ENCODE peak calls at places on chromosomes 12 and 14, in four cellular contexts. K is HCT116, Q is SK-N-SH, H is PC-9. U is an unnamed sample.

GRCh38 chr12:47193066-47193465 is 113.3 kb upstream of the AMIGO2 start:
- DNase-seq in H (no peak), K (no peak), Q (no peak), U (no peak)

GRCh38 chr12:123845881-123846280 is 83.8 kb downstream of the DNAH10 start:
- DNase-seq in H (no peak), Q (no peak), K (no peak), U (no peak)

GRCh38 chr14:77882098-77882497 is 82.2 kb downstream of the ADCK1 start:
- DNase-seq in K (no peak), H (no peak), Q (peak), U (peak)

GRCh38 chr12:100445081-100445481 is 28.6 kb upstream of the NR1H4 start:
- DNase-seq in H (no peak), Q (no peak), K (no peak), U (peak)

GRCh38 chr12:44372259-44372658 is 503.9 kb downstream of the NELL2 start:
- DNase-seq in Q (peak), H (peak), K (no peak), U (no peak)

GRCh38 chr14:38238332-38238731 is 17.6 kb downstream of the CLEC14A start:
- DNase-seq in Q (no peak), K (no peak), H (no peak), U (no peak)

GRCh38 chr12:45216297-45216982 is 545 bp downstream of the ANO6 start:
- DNase-seq in K (no peak), Q (peak), H (peak), U (peak)

GRCh38 chr14:30223385-30223785 is 295.7 kb upstream of the PRKD1 start:
- DNase-seq in H (peak), Q (no peak), K (peak), U (peak)

GRCh38 chr12:90366286-90366685 is 588.7 kb downstream of the CCER1 start:
- DNase-seq in Q (no peak), K (no peak), H (no peak), U (peak)

GRCh38 chr12:101653503-101653902 is 43.9 kb upstream of the CHPT1 start:
- DNase-seq in Q (no peak), K (no peak), H (no peak), U (no peak)

GRCh38 chr14:42523656-42524055 is 917.0 kb downstream of the LRFN5 start:
- DNase-seq in K (no peak), Q (no peak), H (no peak), U (no peak)

GRCh38 chr14:78202976-78203375 is 32.8 kb downstream of the NRXN3 start:
- DNase-seq in Q (peak), H (no peak), K (no peak), U (no peak)

GRCh38 chr12:115354476-115354890 is 670.5 kb upstream of the TBX3 start:
- DNase-seq in H (no peak), Q (no peak), K (no peak), U (no peak)

GRCh38 chr12:42608196-42608825 is 18.8 kb upstream of the PRICKLE1 start:
- DNase-seq in K (no peak), H (no peak), Q (no peak), U (no peak)

GRCh38 chr14:20455355-20456300 is 602 bp downstream of the APEX1 start:
- DNase-seq in K (no peak), H (peak), Q (peak), U (peak)

GRCh38 chr12:118164798-118165486 is 29.0 kb downstream of the PEBP1 start:
- DNase-seq in Q (peak), H (no peak), K (peak), U (peak)

GRCh38 chr12:44827832-44828438 is 48.2 kb downstream of the NELL2 start:
- DNase-seq in Q (no peak), K (no peak), H (no peak), U (no peak)

GRCh38 chr14:89681086-89682018 is 264.3 kb upstream of the FOXN3 start:
- DNase-seq in Q (no peak), K (no peak), H (no peak), U (no peak)

GRCh38 chr12:50105913-50106450 is 2.2 kb downstream of the GPD1 start:
- DNase-seq in H (no peak), K (no peak), Q (no peak), U (no peak)

GRCh38 chr12:95337176-95337575 is 119.6 kb downstream of the VEZT start:
- DNase-seq in K (no peak), Q (no peak), H (no peak), U (no peak)

GRCh38 chr12:26277511-26278246 is 82.3 kb downstream of the SSPN start:
- DNase-seq in K (no peak), Q (no peak), H (no peak), U (no peak)
- H3K4me2 ChIP-seq in K (no peak), Q (no peak), H (no peak), U (no peak)

DNA sequence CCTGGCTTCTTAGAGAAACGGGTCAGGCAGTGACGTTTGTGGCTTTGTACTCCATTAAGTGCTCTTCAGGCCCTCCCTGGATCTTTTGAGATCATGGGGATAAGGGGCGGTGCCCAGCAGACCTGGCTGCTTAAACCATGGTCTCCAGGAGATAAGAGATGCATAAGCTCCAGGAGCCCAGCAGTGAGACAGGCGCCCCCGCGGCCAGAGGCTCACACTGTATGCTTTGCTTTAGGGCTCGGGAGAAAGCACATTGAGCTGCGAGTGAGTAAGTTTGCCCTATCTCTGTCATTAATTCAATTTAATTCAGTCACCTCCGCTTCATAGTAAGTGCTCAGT is 359.5 kb downstream of the CACNA1C start:
- DNase-seq in Q (peak), K (no peak), H (no peak), U (no peak)
- H3K4me3 ChIP-seq in Q (no peak), K (no peak), H (no peak), U (no peak)

GRCh38 chr12:93763746-93764147 is 86.6 kb downstream of the CRADD start:
- DNase-seq in Q (no peak), K (no peak), H (no peak), U (no peak)
- TF ChIP-seq CTCF in Q (no peak), K (no peak), H (no peak), U (no peak)

GRCh38 chr14:87153901-87154300 is 839.1 kb downstream of the GALC start:
- DNase-seq in Q (no peak), K (no peak), H (no peak), U (no peak)

GRCh38 chr14:87149583-87150354 is 843.2 kb downstream of the GALC start:
- DNase-seq in H (no peak), Q (no peak), K (no peak), U (no peak)

GRCh38 chr14:87153391-87153790 is 839.6 kb downstream of the GALC start:
- DNase-seq in Q (no peak), H (no peak), K (no peak), U (no peak)

GRCh38 chr14:87155850-87156491 is 837.0 kb downstream of the GALC start:
- DNase-seq in Q (no peak), K (no peak), H (no peak), U (no peak)

GRCh38 chr14:87152701-87153100 is 840.3 kb downstream of the GALC start:
- DNase-seq in H (no peak), Q (no peak), K (no peak), U (no peak)
- H3K4me2 ChIP-seq in H (no peak), Q (no peak), K (no peak), U (no peak)

GRCh38 chr12:57090456-57090855 is 1.5 kb downstream of the NAB2 start:
- DNase-seq in H (no peak), K (no peak), Q (peak), U (no peak)
- H3K4me3 ChIP-seq in H (no peak), K (peak), Q (peak), U (peak)

GRCh38 chr12:87381747-87382146 is 647.5 kb downstream of the C12orf50 start:
- DNase-seq in Q (no peak), K (no peak), H (no peak), U (no peak)
- TF ChIP-seq CTCF in Q (no peak), K (no peak), H (no peak), U (no peak)